ENCODE peak calls at places on chromosome 1, in six cellular contexts. N, C, D, P, O and W are unnamed samples.

GRCh38 chr1:22045604-22046228 is 6.8 kb upstream of the CDC42 start:
- DNase-seq in O (peak), D (no peak), C (no peak), P (no peak), N (no peak), W (no peak)

GRCh38 chr1:183467687-183468086 is 4.6 kb upstream of the SMG7 start:
- DNase-seq in D (no peak), C (no peak), N (no peak), O (peak), P (peak), W (no peak)

GRCh38 chr1:59179673-59180072 is 117.2 kb upstream of the FGGY start:
- DNase-seq in D (no peak), N (no peak), P (peak), C (no peak), O (no peak), W (no peak)

GRCh38 chr1:199909137-199909536 is 118.4 kb upstream of the NR5A2 start:
- DNase-seq in N (no peak), P (no peak), O (no peak), C (no peak), D (no peak), W (no peak)

GRCh38 chr1:67314696-67315095 is 7.0 kb downstream of the IL12RB2 start:
- DNase-seq in D (no peak), P (no peak), C (no peak), N (no peak), O (no peak), W (no peak)

GRCh38 chr1:24541711-24542346 is 14.1 kb upstream of the NCMAP start:
- DNase-seq in O (no peak), P (no peak), C (no peak), D (peak), N (no peak), W (no peak)

GRCh38 chr1:166174108-166174507 is 7.3 kb upstream of the FAM78B start:
- DNase-seq in D (peak), N (no peak), P (peak), O (peak), C (no peak), W (no peak)

GRCh38 chr1:114549137-114549536 is 32.3 kb downstream of the BCAS2 start:
- DNase-seq in O (peak), P (no peak), D (no peak), N (no peak), C (no peak), W (no peak)

GRCh38 chr1:223260712-223261111 is 103.3 kb downstream of the SUSD4 start:
- DNase-seq in C (no peak), N (no peak), P (no peak), D (no peak), O (no peak), W (no peak)

GRCh38 chr1:236862615-236863211 is 67.6 kb downstream of the MTR start:
- DNase-seq in D (peak), C (no peak), O (no peak), N (no peak), P (peak), W (no peak)

GRCh38 chr1:169529068-169529642 is 43.4 kb upstream of the SLC19A2 start:
- DNase-seq in P (no peak), O (peak), D (peak), C (no peak), N (no peak), W (peak)

GRCh38 chr1:150168960-150169565 is 19.3 kb downstream of the PLEKHO1 start:
- DNase-seq in D (peak), O (peak), N (no peak), P (peak), C (peak), W (peak)

GRCh38 chr1:26285366-26286063 is 5.6 kb downstream of the SH3BGRL3 start:
- DNase-seq in O (no peak), D (no peak), C (no peak), N (no peak), P (peak), W (no peak)

GRCh38 chr1:243323481-243323880 is 67.6 kb downstream of the SDCCAG8 start:
- DNase-seq in N (no peak), D (no peak), P (peak), O (no peak), C (no peak), W (no peak)

GRCh38 chr1:72432645-72433267 is 150.4 kb upstream of the NEGR1 start:
- DNase-seq in C (no peak), N (no peak), P (no peak), O (no peak), D (no peak), W (no peak)

GRCh38 chr1:7339953-7340352 is 431.1 kb upstream of the VAMP3 start:
- DNase-seq in O (no peak), C (no peak), D (no peak), P (peak), N (no peak), W (no peak)

GRCh38 chr1:231407537-231408396 is 14.3 kb downstream of the EGLN1 start:
- DNase-seq in O (peak), P (peak), D (no peak), N (no peak), C (no peak), W (no peak)

GRCh38 chr1:94247146-94248094 is 10.0 kb upstream of the ARHGAP29 start:
- DNase-seq in O (peak), P (peak), C (peak), N (no peak), D (peak), W (peak)